ENCODE peak calls at places on chromosomes 4 and X, in five cellular contexts. R is fibroblast of lung, M is lung, I is left lung, H is upper lobe of right lung. P is an unnamed sample. For H3K27me3, the result is how much of the 10 kb centered on the place peaks cover.

GRCh38 chrX:107768051-107768450 is 7.5 kb downstream of the TSC22D3 start:
- DNase-seq in R (no peak), M (no peak), H (no peak), I (no peak), P (no peak)

GRCh38 chrX:150205011-150205410 is 158.1 kb upstream of the MAMLD1 start:
- DNase-seq in H (no peak), I (no peak), M (no peak), R (no peak), P (no peak)

GRCh38 chrX:152155766-152156310 is 17.5 kb upstream of the MAGEA10 start:
- DNase-seq in I (no peak), R (no peak), M (no peak), H (no peak), P (no peak)

GRCh38 chr4:123784626-123785025 is 388.0 kb downstream of the SPRY1 start:
- DNase-seq in M (no peak), H (no peak), I (no peak), R (peak), P (no peak)

GRCh38 chrX:129524250-129524850 is 1.1 kb upstream of the SMARCA1 start:
- DNase-seq in H (no peak), M (no peak), R (no peak), I (no peak), P (no peak)

GRCh38 chrX:42505057-42505456 is 272.9 kb downstream of the PPP1R2C start:
- DNase-seq in M (no peak), H (no peak), I (no peak), R (no peak), P (no peak)

GRCh38 chrX:526295-527224 is 104.0 kb upstream of the SHOX start:
- DNase-seq in M (no peak), R (no peak), H (no peak), I (no peak), P (no peak)

GRCh38 chrX:74450803-74451449 is 29.6 kb downstream of the SLC16A2 start:
- DNase-seq in M (no peak), R (peak), H (no peak), I (no peak), P (no peak)

GRCh38 chr4:141134586-141134985 is 1.3 kb upstream of the RNF150 start:
- DNase-seq in H (no peak), R (no peak), M (no peak), I (no peak), P (no peak)

GRCh38 chr4:95693594-95693993 is 144.8 kb upstream of the UNC5C start:
- DNase-seq in H (no peak), I (no peak), R (peak), M (no peak), P (peak)

GRCh38 chr4:51831133-51831532 is 11.8 kb upstream of the DCUN1D4 start:
- DNase-seq in M (peak), R (peak), H (peak), I (peak), P (peak)

GRCh38 chrX:40867352-40867751 is 132.0 kb upstream of the MED14 start:
- DNase-seq in R (peak), H (no peak), M (no peak), I (no peak), P (no peak)

GRCh38 chr4:23856630-23857029 is 33.2 kb downstream of the PPARGC1A start:
- DNase-seq in I (peak), H (peak), R (no peak), M (peak), P (no peak)

GRCh38 chr4:142334931-142335330 is 511.2 kb downstream of the INPP4B start:
- DNase-seq in H (no peak), M (no peak), I (no peak), R (no peak), P (no peak)

GRCh38 chr4:40769266-40769665 is 19.5 kb downstream of the NSUN7 start:
- DNase-seq in R (peak), I (no peak), M (no peak), H (no peak), P (no peak)

GRCh38 chr4:38805530-38806145 is 1.0 kb upstream of the TLR1 start:
- DNase-seq in R (peak), H (no peak), I (no peak), M (peak), P (no peak)

GRCh38 chr4:117455088-117455487 is 369.7 kb upstream of the TRAM1L1 start:
- DNase-seq in M (no peak), R (no peak), I (no peak), H (no peak), P (no peak)

GRCh38 chr4:114997596-114997995 is 115.8 kb downstream of the NDST4 start:
- DNase-seq in R (peak), I (no peak), H (no peak), M (no peak), P (no peak)

GRCh38 chr4:97911236-97911906 is 231.9 kb downstream of the STPG2 start:
- DNase-seq in H (no peak), I (no peak), M (no peak), R (no peak), P (peak)

GRCh38 chr4:163505374-163505773 is 10.9 kb downstream of the TMA16 start:
- DNase-seq in M (no peak), H (no peak), R (peak), I (no peak), P (no peak)

GRCh38 chrX:85107407-85107806 is 103.7 kb downstream of the APOOL start:
- DNase-seq in R (no peak), M (no peak), H (no peak), I (no peak), P (peak)

GRCh38 chr4:77903186-77903585 is 40.6 kb downstream of the MRPL1 start:
- DNase-seq in I (no peak), H (no peak), M (no peak), R (peak), P (no peak)

GRCh38 chr4:129377131-129377845 is 281.3 kb downstream of the C4orf33 start:
- DNase-seq in M (no peak), H (no peak), I (no peak), R (peak), P (no peak)

GRCh38 chr4:74950200-74950599 is 17.3 kb downstream of the PARM1 start:
- DNase-seq in R (no peak), I (no peak), M (no peak), H (no peak), P (no peak)

GRCh38 chr4:42401171-42401570 is 3.9 kb downstream of the SHISA3 start:
- DNase-seq in R (no peak), H (no peak), M (no peak), I (no peak), P (peak)

GRCh38 chr4:150826302-150826701 is 188.8 kb downstream of the LRBA start:
- DNase-seq in I (no peak), M (no peak), H (no peak), R (no peak), P (no peak)

GRCh38 chr4:187302456-187302855 is 578.8 kb upstream of the FAT1 start:
- DNase-seq in I (no peak), H (no peak), M (no peak), R (peak), P (no peak)

GRCh38 chrX:53284684-53285447 is 3.5 kb upstream of the IQSEC2 start:
- DNase-seq in I (peak), H (peak), M (peak), R (no peak), P (peak)

GRCh38 chr4:140626982-140627381 is 58.2 kb upstream of the UCP1 start:
- DNase-seq in M (no peak), H (no peak), R (no peak), I (no peak), P (no peak)

GRCh38 chr4:128635939-128636551 is 173.5 kb upstream of the JADE1 start:
- DNase-seq in R (peak), M (no peak), I (no peak), H (no peak), P (no peak)

GRCh38 chr4:48578132-48578964 is 88.3 kb downstream of the ZAR1 start:
- DNase-seq in R (peak), M (peak), I (no peak), H (no peak), P (peak)

GRCh38 chrX:11458175-11458574 is 165.0 kb downstream of the AMELX start:
- DNase-seq in R (peak), I (no peak), M (no peak), H (no peak), P (no peak)

GRCh38 chr4:128986019-128986418 is 107.3 kb downstream of the SCLT1 start:
- DNase-seq in H (no peak), I (no peak), R (no peak), M (no peak), P (no peak)

GRCh38 chr4:142519342-142519741 is 326.8 kb downstream of the INPP4B start:
- DNase-seq in R (peak), M (no peak), H (no peak), I (no peak), P (no peak)

GRCh38 chr4:51843309-51844156 is 580 bp downstream of the DCUN1D4 start:
- DNase-seq in I (peak), H (peak), M (peak), R (peak), P (peak)

GRCh38 chr4:13538427-13538973 is 5.8 kb downstream of the NKX3-2 start:
- DNase-seq in M (no peak), I (no peak), R (no peak), H (no peak), P (no peak)

GRCh38 chr4:3783691-3784306 is 17.6 kb downstream of the ADRA2C start:
- DNase-seq in H (no peak), I (peak), M (no peak), R (no peak), P (peak)
- TF ChIP-seq CTCF in H (peak), I (no peak), M (no peak), R (peak), P (peak)

GRCh38 chr4:54229631-54230478 is 762 bp downstream of the PDGFRA start:
- DNase-seq in R (peak), I (peak), H (no peak), M (no peak), P (no peak)

GRCh38 chr4:54228563-54229501 is at the start of gene PDGFRA:
- DNase-seq in M (peak), R (peak), I (no peak), H (no peak), P (no peak)

GRCh38 chr4:54226399-54227260 is 2.5 kb upstream of the PDGFRA start:
- DNase-seq in H (peak), R (peak), I (peak), M (peak), P (no peak)

GRCh38 chr4:54227261-54228063 is 1.6 kb upstream of the PDGFRA start:
- DNase-seq in R (peak), I (no peak), M (no peak), H (no peak), P (no peak)

GRCh38 chr4:54228064-54228527 is 997 bp upstream of the PDGFRA start:
- DNase-seq in M (peak), H (peak), R (peak), I (peak), P (peak)
- H3K27me3 ChIP-seq in M (under half), H (half or more), R (under half), I (half or more), P (under half)

GRCh38 chr4:3467601-3468031 is 4.5 kb downstream of the DOK7 start:
- DNase-seq in M (no peak), H (no peak), I (peak), R (no peak), P (no peak)

GRCh38 chr4:3464911-3465697 is 2.0 kb downstream of the DOK7 start:
- DNase-seq in M (no peak), H (no peak), I (peak), R (no peak), P (no peak)

GRCh38 chr4:3465698-3466671 is 2.9 kb downstream of the DOK7 start:
- DNase-seq in I (peak), M (no peak), R (no peak), H (no peak), P (no peak)

GRCh38 chr4:3468154-3468553 is 5.0 kb downstream of the DOK7 start:
- DNase-seq in R (no peak), H (no peak), I (peak), M (no peak), P (no peak)

GRCh38 chr4:3466691-3467600 is 3.8 kb downstream of the DOK7 start:
- DNase-seq in M (no peak), I (peak), H (no peak), R (no peak), P (no peak)
- H3K4me3 ChIP-seq in M (no peak), I (no peak), H (no peak), R (no peak), P (no peak)

GRCh38 chr4:30833206-30833605 is 113.0 kb downstream of the PCDH7 start:
- DNase-seq in R (no peak), H (no peak), M (no peak), I (no peak), P (no peak)
- TF ChIP-seq CTCF in R (no peak), H (no peak), M (no peak), I (no peak), P (no peak)

P was measured in BE2C.